ENCODE peak calls at places on chromosomes 11 and 22, in ten cellular contexts. L is osteocyte, B is keratinocyte, V is fibroblast of mammary gland, S is choroid plexus epithelial cell, E is stomach, Z is right lobe of liver, U is neural progenitor cell, G is pancreas, X is glutamatergic neuron. P is an unnamed sample.

GRCh38 chr11:36192723-36193619 is 96.3 kb downstream of the COMMD9 start:
- DNase-seq in X (no peak), G (no peak), B (no peak), Z (no peak), U (no peak), L (no peak), S (no peak), E (no peak), V (no peak), P (no peak)

GRCh38 chr11:34234086-34234740 is 123.6 kb downstream of the ABTB2 start:
- DNase-seq in E (peak), U (peak), X (no peak), Z (no peak), G (peak), B (no peak), L (no peak), S (peak), V (peak), P (no peak)

GRCh38 chr22:19368876-19369275 is 62.7 kb downstream of the HIRA start:
- DNase-seq in G (no peak), U (no peak), X (no peak), B (no peak), E (no peak), L (no peak), Z (no peak), S (no peak), V (no peak), P (no peak)

GRCh38 chr22:50304528-50305392 is 2.7 kb downstream of the PLXNB2 start:
- DNase-seq in G (no peak), V (peak), U (no peak), S (no peak), B (no peak), Z (no peak), E (peak), X (no peak), L (no peak), P (no peak)

GRCh38 chr11:35148163-35148562 is 9.2 kb downstream of the CD44 start:
- DNase-seq in L (no peak), E (no peak), Z (no peak), V (no peak), U (no peak), S (no peak), X (no peak), B (no peak), G (no peak), P (no peak)

GRCh38 chr11:99693941-99694492 is 673.3 kb downstream of the CNTN5 start:
- DNase-seq in L (no peak), G (no peak), S (peak), X (no peak), V (peak), B (no peak), U (no peak), Z (no peak), E (no peak), P (no peak)

GRCh38 chr11:102244681-102245409 is 72.4 kb upstream of the BIRC3 start:
- DNase-seq in V (peak), S (peak), G (no peak), L (no peak), Z (no peak), X (no peak), B (no peak), U (no peak), E (no peak), P (no peak)

GRCh38 chr22:36931446-36931845 is 18.0 kb downstream of the CSF2RB start:
- DNase-seq in U (no peak), E (no peak), B (no peak), S (no peak), L (no peak), G (no peak), Z (no peak), V (no peak), X (no peak), P (no peak)

GRCh38 chr22:46033256-46034200 is 56.6 kb upstream of the WNT7B start:
- DNase-seq in U (no peak), S (no peak), L (no peak), E (no peak), X (no peak), V (peak), G (peak), Z (peak), B (no peak), P (no peak)

GRCh38 chr11:2687782-2688191 is 12.0 kb downstream of the KCNQ1OT1 start:
- DNase-seq in B (no peak), U (no peak), G (no peak), L (no peak), X (no peak), Z (no peak), V (no peak), S (no peak), E (no peak), P (no peak)

GRCh38 chr11:126874831-126875230 is 125.7 kb downstream of the KIRREL3 start:
- DNase-seq in E (no peak), V (no peak), U (peak), L (no peak), S (no peak), X (no peak), G (no peak), Z (no peak), B (no peak), P (no peak)

GRCh38 chr11:97072420-97072819 is 682.6 kb downstream of the JRKL start:
- DNase-seq in Z (no peak), B (no peak), V (no peak), U (no peak), S (no peak), E (no peak), L (no peak), G (no peak), X (no peak), P (no peak)

GRCh38 chr11:62402226-62402625 is 16.6 kb upstream of the SCGB1A1 start:
- DNase-seq in G (no peak), S (no peak), X (no peak), V (peak), U (no peak), E (peak), B (no peak), Z (peak), L (no peak), P (no peak)

GRCh38 chr22:30605449-30606110 is 1.4 kb upstream of the TCN2 start:
- DNase-seq in E (peak), V (peak), B (no peak), L (no peak), X (peak), U (peak), S (peak), G (peak), Z (peak), P (peak)

GRCh38 chr11:101003468-101003867 is 126.1 kb downstream of the PGR start:
- DNase-seq in S (no peak), Z (no peak), B (no peak), V (no peak), X (no peak), U (no peak), G (no peak), E (no peak), L (no peak), P (no peak)

GRCh38 chr22:47128216-47129215 is 366.1 kb downstream of the TBC1D22A start:
- DNase-seq in G (no peak), X (peak), B (no peak), V (no peak), U (no peak), Z (no peak), L (no peak), S (no peak), E (no peak), P (no peak)

GRCh38 chr11:34416088-34416487 is 22.6 kb upstream of the CAT start:
- DNase-seq in E (no peak), B (no peak), S (no peak), Z (no peak), V (no peak), U (no peak), X (no peak), G (no peak), L (no peak), P (no peak)

GRCh38 chr22:22943521-22944267 is 56.1 kb downstream of the IGLL5 start:
- DNase-seq in Z (no peak), U (no peak), V (no peak), B (no peak), L (peak), S (no peak), G (no peak), E (peak), X (no peak), P (no peak)

GRCh38 chr11:131668867-131669780 is 298.7 kb downstream of the NTM start:
- DNase-seq in V (peak), U (peak), E (peak), B (no peak), X (peak), L (no peak), Z (peak), S (peak), G (peak), P (peak)

GRCh38 chr11:111391328-111392124 is 12.5 kb upstream of the POU2AF1 start:
- DNase-seq in Z (no peak), X (no peak), B (no peak), L (peak), G (no peak), E (peak), U (no peak), S (no peak), V (no peak), P (no peak)

GRCh38 chr11:46726206-46726862 is 7.3 kb downstream of the F2 start:
- DNase-seq in S (no peak), E (no peak), L (no peak), G (no peak), Z (no peak), B (no peak), X (no peak), U (no peak), V (no peak), P (no peak)

GRCh38 chr11:11636671-11637070 is 14.9 kb upstream of the GALNT18 start:
- DNase-seq in S (no peak), E (no peak), X (no peak), G (no peak), V (no peak), Z (no peak), B (no peak), U (no peak), L (no peak), P (no peak)

GRCh38 chr22:46040471-46041465 is 63.8 kb upstream of the WNT7B start:
- DNase-seq in X (no peak), Z (no peak), L (no peak), B (no peak), G (peak), S (no peak), V (no peak), U (no peak), E (peak), P (no peak)

GRCh38 chr22:24155597-24156145 is 25.6 kb upstream of the SUSD2 start:
- DNase-seq in E (peak), B (no peak), G (peak), V (peak), X (peak), S (peak), U (peak), Z (peak), L (peak), P (peak)

GRCh38 chr11:32334822-32335221 is 100.5 kb downstream of the WT1 start:
- DNase-seq in G (no peak), B (no peak), X (no peak), V (peak), E (no peak), L (no peak), Z (no peak), U (peak), S (no peak), P (no peak)
- TF ChIP-seq CTCF in G (no peak), B (peak), X (peak), V (peak), E (no peak), L (peak), Z (no peak), U (peak), S (peak), P (peak)

DNA sequence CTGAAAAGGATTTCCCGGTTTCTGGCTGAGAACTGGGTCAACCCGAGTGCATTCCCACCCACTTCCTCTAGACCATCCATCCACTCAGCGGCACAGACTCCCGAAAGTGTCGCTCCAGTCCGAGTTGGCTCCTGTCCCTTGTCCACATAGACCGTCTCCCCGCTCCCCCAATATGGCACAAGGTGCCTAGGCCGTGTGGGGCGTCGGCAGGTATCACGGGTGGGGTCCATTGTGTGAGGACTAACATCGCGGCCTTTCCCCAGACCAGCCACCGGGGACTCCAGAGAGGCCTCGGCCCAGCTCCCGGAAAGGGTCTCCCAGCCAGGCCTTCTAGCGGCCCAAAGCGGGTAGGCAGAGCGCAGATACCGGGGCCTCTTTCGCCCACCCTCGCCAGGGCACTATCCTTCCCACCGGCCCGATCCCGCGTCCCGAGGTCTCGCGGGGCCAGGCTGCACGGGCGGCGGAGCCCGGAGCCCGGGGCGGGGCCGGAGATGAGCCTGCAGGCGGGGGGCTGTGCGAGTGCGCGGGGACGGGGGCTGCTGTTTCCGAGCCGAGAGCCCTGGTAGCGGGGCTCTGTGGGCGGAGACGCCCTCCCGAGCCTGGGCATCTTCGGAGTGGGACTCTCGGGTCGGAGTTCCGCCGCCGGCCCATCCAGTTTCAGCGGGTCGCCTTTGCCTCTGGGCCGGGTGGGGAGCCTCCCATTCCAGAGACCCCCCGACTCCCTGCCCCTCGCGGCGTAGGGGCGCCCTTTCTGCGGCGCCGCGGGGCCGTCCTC is 21.1 kb downstream of the SERPINH1 start:
- DNase-seq in E (peak), S (peak), Z (peak), L (peak), G (peak), X (peak), V (peak), B (no peak), U (peak), P (peak)
- TF ChIP-seq CTCF in E (no peak), S (no peak), Z (peak), L (peak), G (peak), X (peak), V (no peak), B (peak), U (peak), P (peak)

DNA sequence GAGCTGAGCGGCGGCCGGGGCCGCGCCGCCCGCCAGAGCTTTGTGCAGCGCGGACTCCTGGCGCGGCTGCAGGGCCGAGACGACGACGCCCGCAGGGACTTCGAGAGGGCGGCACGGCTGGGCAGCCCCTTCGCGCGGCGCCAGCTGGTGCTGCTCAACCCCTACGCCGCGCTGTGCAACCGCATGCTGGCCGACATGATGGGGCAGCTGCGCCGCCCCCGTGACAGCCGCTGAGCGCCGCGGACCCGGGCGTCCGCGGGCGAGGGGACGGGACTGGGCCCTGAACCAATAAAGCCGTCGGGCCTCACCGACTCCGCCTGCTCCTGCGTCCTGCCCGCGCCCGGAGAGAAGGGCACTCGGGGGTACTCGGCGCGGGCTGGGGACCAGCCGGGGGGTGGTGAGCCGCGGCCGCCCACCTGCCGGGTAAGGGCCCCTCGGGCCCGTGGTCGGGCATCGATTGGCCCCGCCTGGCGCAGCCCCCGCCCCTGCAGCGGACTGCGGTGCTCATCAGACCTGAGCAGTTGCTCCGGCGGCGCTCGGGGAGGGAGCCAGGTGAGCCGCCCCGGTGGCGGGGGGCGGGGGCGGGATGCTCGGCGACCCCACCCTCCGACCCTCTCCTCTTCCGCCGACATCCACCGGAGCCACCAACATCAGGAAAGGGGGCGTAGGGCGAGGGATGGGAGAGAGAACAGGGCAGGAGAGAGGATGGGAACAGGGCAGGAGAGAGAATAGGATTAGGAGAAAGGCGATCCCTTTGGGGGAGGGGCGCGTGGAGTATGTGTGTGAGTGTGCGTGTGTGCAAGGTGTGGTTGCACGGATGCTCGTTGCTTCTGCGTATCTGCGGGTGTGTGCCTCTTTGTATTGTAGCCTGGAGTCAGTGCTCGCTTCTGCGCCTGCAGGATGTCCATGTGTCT is at the start of gene TMEM25:
- DNase-seq in E (peak), L (peak), X (peak), U (peak), S (peak), Z (peak), G (peak), V (peak), B (no peak), P (peak)
- TF ChIP-seq CTCF in E (no peak), L (no peak), X (no peak), U (no peak), S (no peak), Z (no peak), G (no peak), V (no peak), B (no peak), P (peak)

DNA sequence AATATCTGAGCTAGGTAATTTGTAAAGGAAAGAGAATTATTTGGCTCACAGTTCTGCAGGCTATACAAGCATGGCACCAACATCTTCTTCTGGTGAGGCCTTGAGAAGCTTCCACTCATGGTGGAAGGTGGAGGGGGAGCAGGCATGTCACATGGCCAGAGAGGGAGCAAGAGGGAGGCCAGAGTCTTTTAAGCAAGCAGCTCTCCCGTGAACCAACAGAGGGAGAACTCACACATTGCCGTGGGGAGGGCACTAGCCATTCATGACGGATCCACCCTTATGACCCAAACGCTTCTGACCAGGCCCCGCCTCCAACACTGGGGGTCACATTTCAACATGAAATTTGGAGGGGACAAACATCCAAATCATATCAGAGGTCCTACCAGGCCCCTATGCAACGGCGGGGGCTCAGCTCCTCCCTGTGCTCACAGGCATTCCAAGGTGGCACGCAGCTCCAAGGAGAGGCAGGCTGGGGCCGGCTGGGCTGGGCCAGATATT is 4.6 kb downstream of the C11orf96 start:
- DNase-seq in B (no peak), X (no peak), E (no peak), Z (no peak), V (peak), S (peak), L (no peak), U (peak), G (no peak), P (no peak)
- TF ChIP-seq CTCF in B (peak), X (peak), E (no peak), Z (peak), V (peak), S (peak), L (peak), U (peak), G (no peak), P (peak)

GRCh38 chr11:84106560-84106959 is 820.4 kb upstream of the CCDC90B start:
- DNase-seq in L (no peak), G (no peak), V (no peak), Z (no peak), E (no peak), B (no peak), U (no peak), S (no peak), X (no peak), P (no peak)
- TF ChIP-seq CTCF in L (no peak), G (no peak), V (no peak), Z (no peak), E (no peak), B (no peak), U (no peak), S (no peak), X (no peak), P (no peak)

GRCh38 chr11:128323381-128323780 is 264.0 kb downstream of the ETS1 start:
- DNase-seq in E (no peak), Z (no peak), V (peak), S (peak), U (no peak), X (no peak), G (no peak), B (no peak), L (no peak), P (no peak)
- TF ChIP-seq CTCF in E (peak), Z (peak), V (peak), S (peak), U (peak), X (no peak), G (no peak), B (peak), L (peak), P (no peak)

GRCh38 chr11:74288911-74289310 is 22.5 kb downstream of the P4HA3 start:
- DNase-seq in X (no peak), G (no peak), U (no peak), V (no peak), L (no peak), S (peak), E (no peak), Z (no peak), B (no peak), P (no peak)
- TF ChIP-seq CTCF in X (no peak), G (no peak), U (no peak), V (no peak), L (no peak), S (no peak), E (no peak), Z (no peak), B (no peak), P (no peak)

P was measured in neural crest cell.